ENCODE peak calls at places on chromosome 1, in five cellular contexts. F is H9, T is mesenchymal stem cell, L is IMR-90, G is mesendoderm. N is an unnamed sample.

GRCh38 chr1:6770727-6771567 is 14.3 kb upstream of the CAMTA1 start:
- DNase-seq in T (peak), F (peak), L (peak), G (peak), N (no peak)

GRCh38 chr1:53561488-53562115 is 102.4 kb downstream of the DMRTB1 start:
- DNase-seq in T (no peak), G (no peak), L (no peak), F (no peak), N (no peak)

GRCh38 chr1:117817629-117818028 is 111.8 kb downstream of the GDAP2 start:
- DNase-seq in L (no peak), G (no peak), F (no peak), T (no peak), N (no peak)

GRCh38 chr1:184183919-184184318 is 132.4 kb downstream of the TSEN15 start:
- DNase-seq in L (no peak), F (no peak), G (no peak), T (no peak), N (no peak)

GRCh38 chr1:29271724-29272123 is 35.4 kb downstream of the PTPRU start:
- DNase-seq in G (peak), T (peak), L (peak), F (peak), N (peak)

GRCh38 chr1:201774224-201774982 is 54.6 kb upstream of the IPO9 start:
- DNase-seq in L (peak), G (no peak), F (no peak), T (peak), N (no peak)

GRCh38 chr1:31412732-31413404 is at the start of gene SERINC2:
- DNase-seq in F (peak), T (no peak), L (no peak), G (peak), N (peak)

GRCh38 chr1:32992489-32993214 is 28.0 kb upstream of the RNF19B start:
- DNase-seq in T (peak), F (peak), L (peak), G (peak), N (no peak)

GRCh38 chr1:162271972-162272371 is 104.7 kb downstream of the SPATA46 start:
- DNase-seq in L (no peak), T (no peak), F (no peak), G (no peak), N (no peak)

GRCh38 chr1:2476066-2476999 is at the start of gene PLCH2:
- DNase-seq in G (no peak), L (no peak), F (no peak), T (no peak), N (no peak)

GRCh38 chr1:8663090-8663802 is 154.2 kb downstream of the RERE start:
- DNase-seq in G (no peak), F (no peak), T (peak), L (no peak), N (no peak)

GRCh38 chr1:74343191-74343590 is 108.0 kb downstream of the TNNI3K start:
- DNase-seq in G (peak), L (peak), T (peak), F (peak), N (no peak)

GRCh38 chr1:34906756-34907155 is 22.7 kb downstream of the DLGAP3 start:
- DNase-seq in G (no peak), L (no peak), F (no peak), T (no peak), N (no peak)

GRCh38 chr1:6157132-6157527 is 23.0 kb downstream of the CHD5 start:
- DNase-seq in F (no peak), T (no peak), G (no peak), L (no peak), N (no peak)

GRCh38 chr1:39453603-39454002 is 37.8 kb upstream of the BMP8A start:
- DNase-seq in G (no peak), F (no peak), T (peak), L (peak), N (no peak)

DNA sequence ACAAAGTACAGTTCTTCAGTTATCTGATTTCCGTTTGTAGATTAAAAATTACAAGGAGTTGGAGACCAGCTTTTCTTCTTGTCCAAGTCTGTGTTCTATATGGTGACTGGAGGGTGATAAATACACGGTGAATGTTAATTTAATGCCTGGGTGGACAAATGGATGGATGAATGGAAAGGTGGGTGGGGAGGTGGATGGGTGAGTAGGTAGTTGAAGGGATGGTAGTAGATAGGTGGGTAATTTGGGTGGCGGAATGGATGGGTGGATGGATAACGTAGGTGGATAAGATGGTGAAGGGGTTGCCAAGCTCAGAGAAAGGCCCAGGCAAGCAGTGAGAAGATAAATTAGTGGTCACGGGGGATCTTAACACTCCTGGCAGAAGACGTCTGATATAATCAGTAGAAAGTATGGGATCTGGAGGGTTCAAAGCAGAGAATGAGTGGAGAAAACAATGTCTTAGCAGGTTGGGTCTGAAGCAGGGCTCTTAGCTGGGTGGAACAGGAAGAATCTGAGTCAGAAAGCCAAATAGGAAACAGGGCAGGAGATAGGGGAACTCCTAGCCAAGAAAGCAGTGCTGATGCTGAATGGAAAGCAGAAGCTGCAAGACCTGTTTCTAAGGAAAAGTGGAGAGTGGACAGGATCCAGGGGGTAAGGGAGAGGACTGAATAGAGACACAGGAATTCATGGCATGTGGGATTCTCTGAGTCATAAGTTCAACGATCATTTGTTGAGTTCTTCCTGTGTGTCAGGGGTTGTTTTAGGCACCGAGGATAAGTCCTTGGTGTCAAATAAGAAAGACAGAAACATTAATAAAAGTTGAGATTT is 154.0 kb upstream of the FGGY start:
- DNase-seq in G (peak), L (peak), F (no peak), T (peak), N (no peak)
- H2BK5ac ChIP-seq in G (no peak), L (peak), F (no peak), T (peak), N (no peak)

DNA sequence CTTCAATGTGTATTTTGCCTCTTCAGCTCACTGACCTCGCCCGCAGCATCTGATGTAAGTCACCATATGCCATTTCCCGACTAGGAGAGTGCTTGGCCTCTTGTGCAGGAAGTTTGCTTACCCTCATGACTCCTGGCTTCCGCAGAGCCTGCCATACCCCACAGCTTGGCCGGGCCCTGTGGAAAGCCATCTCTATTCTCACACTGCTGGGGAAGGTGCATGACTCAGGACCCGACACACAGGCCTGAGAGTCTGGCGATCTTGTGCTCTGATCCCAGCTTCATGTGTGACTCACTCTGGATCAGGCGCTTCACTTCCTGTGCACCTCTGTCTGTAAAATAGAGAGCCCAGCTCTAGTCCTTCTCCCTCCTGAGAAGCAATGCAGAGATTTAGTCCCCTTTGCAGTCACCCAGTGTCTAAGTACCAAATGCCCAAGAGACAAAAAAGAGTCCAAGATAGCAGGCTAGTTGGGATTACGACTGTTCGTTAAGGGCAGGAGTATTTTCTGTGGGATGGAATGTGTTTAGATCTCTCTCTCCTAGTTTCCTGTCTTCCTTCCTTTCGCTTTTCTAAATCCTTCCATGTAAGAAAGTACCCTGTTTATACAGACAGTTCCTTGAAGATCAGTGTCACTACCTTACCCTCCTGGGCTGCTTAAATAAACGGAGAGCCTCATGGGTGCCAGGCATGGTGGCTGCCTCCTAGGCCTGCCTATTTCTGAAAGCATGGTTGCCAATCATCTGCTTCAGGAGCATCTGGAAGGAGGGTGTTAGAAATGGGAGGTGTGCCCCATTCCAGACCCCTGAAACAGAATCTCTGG is 62.8 kb upstream of the KIF26B start:
- DNase-seq in T (peak), L (peak), G (peak), F (no peak), N (no peak)
- H3K9ac ChIP-seq in T (peak), L (peak), G (no peak), F (no peak), N (no peak)

GRCh38 chr1:1359668-1360468 is 1.5 kb upstream of the MXRA8 start:
- DNase-seq in T (peak), G (no peak), L (peak), F (no peak), N (no peak)
- H2BK5ac ChIP-seq in T (peak), G (no peak), L (peak), F (no peak), N (peak)

GRCh38 chr1:27359822-27360158 is 7.0 kb downstream of the MAP3K6 start:
- DNase-seq in L (no peak), T (no peak), G (no peak), F (no peak), N (no peak)

GRCh38 chr1:27361553-27361952 is 5.2 kb downstream of the MAP3K6 start:
- DNase-seq in F (no peak), T (no peak), L (no peak), G (no peak), N (no peak)

GRCh38 chr1:27358928-27359313 is 7.8 kb downstream of the MAP3K6 start:
- DNase-seq in T (no peak), L (no peak), F (no peak), G (no peak), N (no peak)

GRCh38 chr1:27360159-27361043 is 6.4 kb downstream of the MAP3K6 start:
- DNase-seq in T (no peak), L (no peak), G (peak), F (peak), N (no peak)

GRCh38 chr1:27361044-27361402 is 5.7 kb downstream of the MAP3K6 start:
- DNase-seq in G (no peak), T (no peak), F (no peak), L (no peak), N (no peak)
- H3K9ac ChIP-seq in G (peak), T (no peak), F (no peak), L (no peak), N (peak)

N was measured in neuronal stem cell.